ENCODE peak calls at places on chromosomes 4 and X, in four cellular contexts. M, F, P and N are unnamed samples.

GRCh38 chr4:122003335-122003734 is 51.5 kb upstream of the TRPC3 start:
- DNase-seq in M (no peak), F (no peak), P (peak; percentile 21), N (no peak)

GRCh38 chr4:176123710-176124407 is 58.2 kb downstream of the WDR17 start:
- DNase-seq in M (peak; percentile 29), F (no peak), P (no peak), N (peak; percentile 2)

GRCh38 chr4:14787894-14788293 is 214.4 kb upstream of the CPEB2 start:
- DNase-seq in M (no peak), F (no peak), P (no peak), N (no peak)

GRCh38 chrX:105120460-105120859 is 100.0 kb downstream of the TEX13A start:
- DNase-seq in M (no peak), F (no peak), P (no peak), N (no peak)

GRCh38 chr4:78971326-78971725 is 32.1 kb upstream of the PAQR3 start:
- DNase-seq in M (no peak), F (no peak), P (no peak), N (no peak)

GRCh38 chrX:45758319-45758718 is 557.6 kb upstream of the DIPK2B start:
- DNase-seq in M (no peak), F (no peak), P (no peak), N (no peak)

GRCh38 chrX:79623098-79623762 is 256.1 kb upstream of the ITM2A start:
- DNase-seq in M (no peak), F (no peak), P (no peak), N (no peak)

GRCh38 chr4:10577018-10577417 is 107.5 kb downstream of the CLNK start:
- DNase-seq in M (no peak), F (no peak), P (no peak), N (no peak)

GRCh38 chr4:47106561-47106960 is 75.2 kb downstream of the GABRB1 start:
- DNase-seq in M (no peak), F (no peak), P (no peak), N (no peak)

GRCh38 chr4:128565565-128566186 is 243.8 kb upstream of the JADE1 start:
- DNase-seq in M (peak; percentile 26), F (no peak), P (peak; percentile 65), N (no peak)

GRCh38 chr4:3402409-3403103 is 39.2 kb upstream of the HGFAC start:
- DNase-seq in M (no peak), F (no peak), P (no peak), N (no peak)

GRCh38 chr4:2248821-2249261 is 6.9 kb upstream of the HAUS3 start:
- DNase-seq in M (no peak), F (no peak), P (peak; percentile 21), N (no peak)

GRCh38 chrX:13750204-13750603 is 15.7 kb downstream of the OFD1 start:
- DNase-seq in M (no peak), F (no peak), P (no peak), N (peak; percentile 17)

GRCh38 chr4:128858875-128859696 is 49.6 kb downstream of the JADE1 start:
- DNase-seq in M (no peak), F (no peak), P (no peak), N (no peak)

GRCh38 chr4:185813133-185813532 is 1.1 kb upstream of the SORBS2 start:
- DNase-seq in M (no peak), F (no peak), P (no peak), N (no peak)

GRCh38 chrX:151370906-151371305 is 26.1 kb upstream of the VMA21 start:
- DNase-seq in M (no peak), F (no peak), P (no peak), N (no peak)

GRCh38 chr4:57442834-57443291 is 332.7 kb upstream of the IGFBP7 start:
- DNase-seq in M (peak; percentile 63), F (no peak), P (peak; percentile 52), N (peak; percentile 20)

GRCh38 chrX:112008724-112009123 is 73.9 kb downstream of the TRPC5 start:
- DNase-seq in M (no peak), F (no peak), P (no peak), N (no peak)

GRCh38 chrX:120251471-120252011 is 929 bp downstream of the ZBTB33 start:
- DNase-seq in M (peak; percentile 18), F (no peak), P (peak; percentile 46), N (peak; percentile 22)

GRCh38 chr4:120718979-120719566 is 203.5 kb downstream of the PRDM5 start:
- DNase-seq in M (no peak), F (no peak), P (no peak), N (no peak)

GRCh38 chr4:60443068-60443467 is 757.1 kb upstream of the ADGRL3 start:
- DNase-seq in M (no peak), F (no peak), P (no peak), N (no peak)

GRCh38 chr4:185587444-185588161 is 52.3 kb upstream of the PDLIM3 start:
- DNase-seq in M (no peak), F (peak; percentile 63), P (peak; percentile 52), N (no peak)

GRCh38 chr4:94506822-94507221 is 55.1 kb downstream of the PDLIM5 start:
- DNase-seq in M (no peak), F (no peak), P (no peak), N (no peak)

GRCh38 chrX:41779058-41779564 is 55.1 kb downstream of the GPR82 start:
- DNase-seq in M (no peak), F (no peak), P (no peak), N (peak; percentile 17)